ENCODE peak calls at places on chromosomes 6 and 20, in six cellular contexts. W is SK-N-SH, Q is choroid plexus epithelial cell, N is IMR-90, R is activated B cell treated with CpG ODN at 0.5 μM for 24 hours, P is cardiac muscle cell. L is an unnamed sample.

GRCh38 chr6:47663462-47664216 is 34.7 kb upstream of the ADGRF4 start:
- DNase-seq in W (no peak), Q (no peak), N (no peak), R (no peak), P (no peak), L (no peak)

GRCh38 chr20:44495257-44495656 is 19.6 kb downstream of the TTPAL start:
- DNase-seq in W (no peak), Q (peak; percentile 98), N (peak; percentile 87), R (no peak), P (peak; percentile 73), L (no peak)

GRCh38 chr6:30647802-30648460 is 998 bp downstream of the C6orf136 start:
- DNase-seq in W (no peak), Q (no peak), N (no peak), R (no peak), P (no peak), L (no peak)

GRCh38 chr6:12009180-12009748 is 2.8 kb upstream of the HIVEP1 start:
- DNase-seq in W (no peak), Q (peak; percentile 11), N (no peak), R (no peak), P (no peak), L (no peak)

GRCh38 chr6:15893556-15894253 is 230.9 kb upstream of the DTNBP1 start:
- DNase-seq in W (no peak), Q (peak; percentile 65), N (peak; percentile 27), R (no peak), P (peak; percentile 28), L (no peak)

GRCh38 chr6:27532820-27533538 is 60.1 kb upstream of the ZNF184 start:
- DNase-seq in W (no peak), Q (peak; percentile 70), N (peak; percentile 46), R (no peak), P (peak; percentile 56), L (no peak)

GRCh38 chr6:44856495-44856878 is 469.0 kb downstream of the CDC5L start:
- DNase-seq in W (no peak), Q (peak; percentile 51), N (no peak), R (no peak), P (peak; percentile 55), L (no peak)

GRCh38 chr20:30503992-30504570 is 753.4 kb upstream of the DEFB115 start:
- DNase-seq in W (no peak), Q (no peak), N (no peak), R (no peak), P (no peak), L (no peak)

GRCh38 chr6:124795879-124796838 is 166.1 kb upstream of the RNF217 start:
- DNase-seq in W (no peak), Q (peak; percentile 75), N (peak; percentile 1), R (no peak), P (peak; percentile 18), L (peak; percentile 26)

GRCh38 chr20:29410805-29411457 is 1846.5 kb upstream of the DEFB115 start:
- DNase-seq in W (peak; percentile 15), Q (no peak), N (no peak), R (no peak), P (no peak), L (no peak)

GRCh38 chr20:6769953-6770831 is 2.7 kb downstream of the BMP2 start:
- DNase-seq in W (peak; percentile 23), Q (peak; percentile 52), N (no peak), R (no peak), P (peak; percentile 64), L (peak; percentile 30)

GRCh38 chr6:94269256-94269655 is 849.9 kb upstream of the EPHA7 start:
- DNase-seq in W (no peak), Q (no peak), N (no peak), R (no peak), P (no peak), L (no peak)

GRCh38 chr6:131001945-131002661 is 60.9 kb downstream of the EPB41L2 start:
- DNase-seq in W (no peak), Q (peak; percentile 37), N (peak; percentile 44), R (no peak), P (peak; percentile 29), L (no peak)

GRCh38 chr6:139881728-139882211 is 507.3 kb upstream of the CITED2 start:
- DNase-seq in W (peak; percentile 51), Q (peak; percentile 70), N (peak; percentile 53), R (no peak), P (peak; percentile 47), L (no peak)

GRCh38 chr6:164523060-164523459 is 786.3 kb downstream of the C6orf118 start:
- DNase-seq in W (no peak), Q (no peak), N (no peak), R (no peak), P (no peak), L (no peak)

GRCh38 chr6:87742106-87742505 is 40.1 kb upstream of the AKIRIN2 start:
- DNase-seq in W (no peak), Q (no peak), N (no peak), R (peak; percentile 21), P (no peak), L (no peak)

GRCh38 chr6:75204222-75204958 is 1.5 kb downstream of the COL12A1 start:
- DNase-seq in W (peak; percentile 74), Q (peak; percentile 98), N (peak; percentile 96), R (no peak), P (peak; percentile 97), L (peak; percentile 55)

GRCh38 chr20:5024103-5024502 is 22.8 kb upstream of the SLC23A2 start:
- DNase-seq in W (no peak), Q (no peak), N (peak; percentile 12), R (no peak), P (peak; percentile 26), L (no peak)

GRCh38 chr6:1595271-1596087 is 14.2 kb upstream of the FOXC1 start:
- DNase-seq in W (peak; percentile 50), Q (no peak), N (no peak), R (no peak), P (no peak), L (no peak)

DNA sequence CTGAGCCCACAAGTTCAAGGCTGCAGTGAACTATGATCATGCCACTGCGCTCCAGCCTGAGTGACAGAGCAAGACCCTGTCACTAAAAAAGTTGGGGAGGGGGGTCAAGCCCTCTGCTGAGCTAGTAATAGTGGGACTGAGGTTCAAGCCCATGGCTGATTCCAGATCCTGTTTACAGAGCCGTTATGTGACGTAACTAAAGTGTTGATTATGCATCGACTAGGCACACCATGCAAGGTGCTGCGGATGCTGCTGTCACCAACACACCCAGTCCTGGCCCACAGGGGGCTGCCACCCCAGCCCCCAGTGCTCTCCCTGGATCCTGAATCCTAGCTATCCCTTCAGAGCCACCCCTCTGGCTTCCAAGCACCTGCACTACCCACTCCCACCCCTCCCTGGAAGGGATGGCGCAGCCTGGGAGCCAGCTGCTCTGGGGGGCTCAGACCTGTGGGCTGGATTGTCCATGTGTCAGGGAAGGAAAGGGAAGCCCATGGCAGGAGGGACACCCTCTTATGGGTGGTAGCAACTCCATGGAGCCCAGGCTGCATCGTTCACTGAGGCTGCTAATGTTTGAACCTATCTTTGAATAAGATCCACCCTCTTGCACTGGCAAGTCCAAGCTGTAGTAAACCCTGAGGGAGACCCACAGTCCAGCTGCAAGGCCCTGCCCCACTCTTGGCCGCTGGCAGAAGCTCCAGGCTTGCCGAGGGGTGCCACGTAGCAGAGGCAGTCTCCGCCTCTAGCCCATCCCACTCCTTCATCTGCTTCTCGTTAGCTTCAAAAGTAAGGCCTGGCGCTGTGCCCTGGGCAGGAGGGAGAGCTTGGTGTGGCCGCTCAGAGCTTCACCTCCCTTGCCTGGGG is 95.0 kb downstream of the SNX5 start:
- DNase-seq in W (peak; percentile 85), Q (peak; percentile 91), N (peak; percentile 96), R (no peak), P (peak; percentile 98), L (no peak)
- TF ChIP-seq CTCF in W (no peak), Q (no peak), N (no peak), R (no peak), P (no peak), L (no peak)

DNA sequence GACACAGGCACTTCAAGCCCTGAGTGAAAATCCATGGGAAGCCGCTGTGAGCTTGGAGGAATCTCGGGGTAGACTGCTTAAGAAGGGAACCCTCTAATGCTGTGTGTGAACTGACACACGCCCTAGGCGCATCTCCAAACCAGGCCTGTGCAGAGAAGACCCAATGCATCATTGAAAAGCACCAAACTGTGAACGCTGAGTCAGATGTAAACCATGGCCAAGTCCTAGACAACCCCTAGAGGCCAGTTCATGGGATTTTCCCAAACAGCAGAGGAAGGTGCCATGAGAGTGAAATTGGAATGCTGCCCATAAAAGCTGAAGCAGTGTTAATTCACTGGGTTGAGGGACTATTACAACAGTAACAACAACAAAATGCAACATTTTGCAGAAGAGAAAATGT is 296.5 kb downstream of the SMOC2 start:
- DNase-seq in W (no peak), Q (no peak), N (no peak), R (no peak), P (peak; percentile 44), L (no peak)
- TF ChIP-seq CTCF in W (no peak), Q (no peak), N (no peak), R (no peak), P (peak; percentile 6), L (no peak)

GRCh38 chr6:57248311-57248895 is 26.3 kb upstream of the RAB23 start:
- DNase-seq in W (no peak), Q (no peak), N (no peak), R (no peak), P (no peak), L (no peak)
- TF ChIP-seq CTCF in W (no peak), Q (no peak), N (no peak), R (no peak), P (no peak), L (no peak)

GRCh38 chr6:50380409-50381105 is 330.8 kb upstream of the DEFB112 start:
- DNase-seq in W (peak; percentile 0), Q (no peak), N (no peak), R (no peak), P (no peak), L (no peak)

GRCh38 chr6:50381106-50381415 is 331.3 kb upstream of the DEFB112 start:
- DNase-seq in W (peak; percentile 10), Q (no peak), N (no peak), R (no peak), P (no peak), L (no peak)
- TF ChIP-seq CTCF in W (peak; percentile 58), Q (no peak), N (no peak), R (no peak), P (no peak), L (peak; percentile 38)

L was measured in progenitor cell of endocrine pancreas.